ENCODE peak calls at places on chromosomes 4 and X, in seven cellular contexts. R is lower lobe of right lung, A is transverse colon, C is tibial nerve, G is SJSA1, Z is left ventricle myocardium inferior, D is mammary epithelial cell. E is an unnamed sample.
A peak's percentile ranks its signal among the peaks of the same experiment; 100 is the strongest.

GRCh38 chr4:119490335-119490734 is 138.3 kb downstream of the PDE5A start:
- DNase-seq in R (no peak), A (peak; percentile 10), C (no peak), G (no peak), Z (no peak), D (no peak), E (no peak)

GRCh38 chr4:150297861-150298474 is 219.7 kb downstream of the DCLK2 start:
- DNase-seq in R (no peak), A (peak; percentile 21), C (peak; percentile 67), G (peak; percentile 40), Z (no peak), D (peak; percentile 43), E (peak; percentile 75)

GRCh38 chr4:83851261-83852084 is 315.6 kb downstream of the GPAT3 start:
- DNase-seq in R (no peak), A (no peak), C (no peak), G (peak; percentile 92), Z (no peak), D (peak; percentile 12), E (no peak)

GRCh38 chrX:7225338-7225737 is 77.4 kb upstream of the PUDP start:
- DNase-seq in R (no peak), A (no peak), C (no peak), G (no peak), Z (no peak), D (no peak), E (no peak)

GRCh38 chr4:39569209-39569608 is 42.0 kb upstream of the UGDH start:
- DNase-seq in R (no peak), A (no peak), C (no peak), G (no peak), Z (no peak), D (no peak), E (no peak)

GRCh38 chr4:149322203-149322602 is 493.4 kb downstream of the IQCM start:
- DNase-seq in R (no peak), A (no peak), C (no peak), G (no peak), Z (no peak), D (no peak), E (no peak)

GRCh38 chrX:11137543-11138139 is 26.5 kb downstream of the HCCS start:
- DNase-seq in R (no peak), A (no peak), C (peak; percentile 75), G (peak; percentile 9), Z (no peak), D (no peak), E (no peak)

GRCh38 chr4:40731792-40732245 is 17.9 kb upstream of the NSUN7 start:
- DNase-seq in R (peak; percentile 59), A (peak; percentile 45), C (peak; percentile 64), G (no peak), Z (peak; percentile 24), D (no peak), E (peak; percentile 42)

GRCh38 chr4:74618659-74619058 is 173.7 kb downstream of the AREG start:
- DNase-seq in R (no peak), A (no peak), C (no peak), G (peak; percentile 3), Z (no peak), D (peak; percentile 72), E (no peak)
- H3K27ac ChIP-seq in R (no peak overlapping the region), A (no peak overlapping the region), C (no peak overlapping the region), G (no peak overlapping the region), Z (no peak overlapping the region), D (peak overlapping the region; percentile 46), E (no peak overlapping the region)

DNA sequence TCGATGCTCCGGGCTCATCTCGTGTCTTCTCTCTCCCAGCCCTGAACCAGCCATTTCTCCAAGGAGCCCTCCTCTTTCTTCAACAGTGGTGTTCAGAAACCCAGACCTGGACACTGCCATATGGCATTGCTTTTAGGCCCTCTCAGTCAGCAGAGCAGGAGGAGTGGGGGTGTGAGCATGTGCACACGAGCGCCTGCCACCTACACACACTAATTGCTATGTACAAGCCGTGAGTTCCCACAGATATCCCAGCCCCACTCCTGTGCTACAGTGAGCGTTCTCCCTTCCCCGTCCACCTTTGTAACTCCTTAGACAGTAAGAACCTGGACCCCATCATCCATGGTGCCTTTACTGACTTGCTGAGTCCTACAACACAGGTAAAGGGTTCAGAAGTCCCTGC is 53.8 kb downstream of the TNIP2 start:
- DNase-seq in R (no peak), A (no peak), C (no peak), G (no peak), Z (no peak), D (no peak), E (no peak)
- H3K36me3 ChIP-seq in R (peaks cover 90% of the 10 kb centered on the region), A (peaks cover 43% of the 10 kb centered on the region), C (no peaks in the 10 kb centered on the region), G (peaks cover 15% of the 10 kb centered on the region), Z (peaks cover 91% of the 10 kb centered on the region), D (peaks cover 23% of the 10 kb centered on the region), E (no peaks in the 10 kb centered on the region)

GRCh38 chr4:25878676-25879075 is 15.9 kb upstream of the SEL1L3 start:
- DNase-seq in R (no peak), A (peak; percentile 26), C (no peak), G (no peak), Z (no peak), D (no peak), E (no peak)

GRCh38 chr4:25879587-25879986 is 16.8 kb upstream of the SEL1L3 start:
- DNase-seq in R (no peak), A (no peak), C (no peak), G (no peak), Z (no peak), D (no peak), E (no peak)

GRCh38 chr4:25879091-25879584 is 16.4 kb upstream of the SEL1L3 start:
- DNase-seq in R (no peak), A (no peak), C (no peak), G (no peak), Z (no peak), D (no peak), E (no peak)

GRCh38 chr4:25881187-25881586 is 18.4 kb upstream of the SEL1L3 start:
- DNase-seq in R (no peak), A (no peak), C (no peak), G (no peak), Z (no peak), D (no peak), E (no peak)

GRCh38 chr4:25879991-25880641 is 17.3 kb upstream of the SEL1L3 start:
- DNase-seq in R (no peak), A (no peak), C (no peak), G (no peak), Z (no peak), D (no peak), E (no peak)
- H3K4me1 ChIP-seq in R (peaks cover 12% of the 10 kb centered on the region), A (no peaks in the 10 kb centered on the region), C (no peaks in the 10 kb centered on the region), G (peaks cover 13% of the 10 kb centered on the region), Z (peaks cover 7% of the 10 kb centered on the region), D (peaks cover 15% of the 10 kb centered on the region), E (no peaks in the 10 kb centered on the region)

DNA sequence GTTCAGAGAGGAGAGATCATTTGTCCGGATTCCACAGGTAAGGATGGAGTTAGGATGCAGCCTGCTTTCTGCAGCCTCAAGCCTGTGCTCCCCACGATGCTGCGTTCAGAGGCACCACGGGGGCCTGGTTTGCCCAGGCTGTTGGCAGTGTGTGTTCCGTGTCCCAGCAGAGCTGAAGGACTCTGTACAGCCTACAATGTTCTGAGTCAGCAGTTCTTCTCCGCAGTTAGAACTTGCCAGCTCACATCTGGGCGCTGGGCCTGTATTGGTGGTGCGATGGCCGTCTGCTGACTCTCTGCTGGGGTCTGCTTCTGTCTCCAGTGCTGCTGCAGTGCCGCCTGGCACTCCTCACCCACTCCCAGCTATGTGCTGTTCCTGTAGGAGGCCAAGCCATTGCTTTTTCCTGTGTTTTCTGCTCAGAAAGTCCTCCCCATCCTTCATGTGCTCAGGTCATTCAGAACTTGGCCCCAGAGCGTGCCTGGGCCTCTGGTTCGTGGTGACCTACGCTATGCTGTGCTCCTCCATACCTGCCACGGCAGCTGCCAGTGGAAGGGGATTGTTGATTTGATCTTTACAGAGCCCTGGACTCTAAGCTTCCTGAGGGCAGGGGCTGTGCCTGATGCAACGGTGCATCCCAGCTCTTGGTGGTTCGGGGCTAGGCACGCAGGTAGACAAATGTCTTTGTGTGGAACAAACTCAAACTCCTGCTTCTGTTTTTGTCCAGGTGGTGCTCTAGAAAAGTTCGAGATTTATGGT is 42.6 kb upstream of the TADA2B start:
- DNase-seq in R (no peak), A (no peak), C (no peak), G (no peak), Z (no peak), D (no peak), E (peak; percentile 69)
- H3K27ac ChIP-seq in R (no peak overlapping the region), A (no peak overlapping the region), C (no peak overlapping the region), G (no peak overlapping the region), Z (no peak overlapping the region), D (no peak overlapping the region), E (no peak overlapping the region)

DNA sequence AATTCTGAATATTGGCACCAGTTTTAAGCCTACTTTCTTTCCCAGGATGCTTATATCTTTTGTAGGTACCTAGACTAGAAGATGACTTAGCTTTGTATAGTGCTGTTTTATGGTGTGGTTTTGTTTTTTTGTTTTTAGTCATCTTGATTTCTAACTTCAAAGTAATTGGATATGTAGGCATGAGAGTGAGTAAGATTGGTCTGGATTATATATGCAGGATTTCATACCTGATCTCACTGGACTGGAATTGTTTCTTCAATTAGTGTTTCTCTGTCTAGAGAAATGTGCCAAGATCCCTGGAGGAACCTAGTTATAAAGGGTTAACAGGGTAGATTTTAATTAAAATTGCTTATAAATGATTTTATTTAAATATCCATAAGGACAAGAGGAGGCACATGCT is 23.1 kb downstream of the NAP1L5 start:
- DNase-seq in R (no peak), A (no peak), C (no peak), G (no peak), Z (no peak), D (peak; percentile 16), E (no peak)
- H3K36me3 ChIP-seq in R (peaks cover 64% of the 10 kb centered on the region), A (no peaks in the 10 kb centered on the region), C (no peaks in the 10 kb centered on the region), G (no peaks in the 10 kb centered on the region), Z (peaks cover 60% of the 10 kb centered on the region), D (peaks cover 12% of the 10 kb centered on the region), E (peaks cover 38% of the 10 kb centered on the region)

GRCh38 chr4:3766207-3766790 is at the start of gene ADRA2C:
- DNase-seq in R (no peak), A (no peak), C (no peak), G (no peak), Z (no peak), D (no peak), E (peak; percentile 38)
- H3K4me1 ChIP-seq in R (peaks cover 3% of the 10 kb centered on the region), A (peaks cover 4% of the 10 kb centered on the region), C (peaks cover 22% of the 10 kb centered on the region), G (no peaks in the 10 kb centered on the region), Z (peaks cover 14% of the 10 kb centered on the region), D (no peaks in the 10 kb centered on the region), E (peaks cover 3% of the 10 kb centered on the region)

DNA sequence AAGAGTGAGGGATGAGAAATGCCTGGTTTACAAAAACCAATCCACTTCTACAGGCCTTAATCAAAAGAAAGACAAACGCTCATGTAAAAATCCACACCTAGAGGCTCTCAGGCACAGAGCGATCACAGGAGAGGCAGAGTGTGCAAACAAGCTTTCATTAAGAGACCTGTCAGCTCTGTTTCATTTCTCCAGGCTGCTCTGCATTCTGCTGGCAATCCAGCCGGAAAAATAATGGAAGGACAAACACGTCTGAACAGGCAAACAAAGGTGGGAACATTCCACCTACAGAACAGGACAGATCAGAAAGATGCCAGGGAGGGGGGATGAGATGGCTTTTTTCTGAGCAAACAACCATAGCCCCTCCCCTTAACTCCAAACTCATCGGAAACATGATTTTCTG is 9.7 kb downstream of the SOD3 start:
- DNase-seq in R (no peak), A (no peak), C (no peak), G (no peak), Z (no peak), D (peak; percentile 29), E (no peak)
- H3K27ac ChIP-seq in R (no peak overlapping the region), A (no peak overlapping the region), C (no peak overlapping the region), G (no peak overlapping the region), Z (no peak overlapping the region), D (no peak overlapping the region), E (no peak overlapping the region)

DNA sequence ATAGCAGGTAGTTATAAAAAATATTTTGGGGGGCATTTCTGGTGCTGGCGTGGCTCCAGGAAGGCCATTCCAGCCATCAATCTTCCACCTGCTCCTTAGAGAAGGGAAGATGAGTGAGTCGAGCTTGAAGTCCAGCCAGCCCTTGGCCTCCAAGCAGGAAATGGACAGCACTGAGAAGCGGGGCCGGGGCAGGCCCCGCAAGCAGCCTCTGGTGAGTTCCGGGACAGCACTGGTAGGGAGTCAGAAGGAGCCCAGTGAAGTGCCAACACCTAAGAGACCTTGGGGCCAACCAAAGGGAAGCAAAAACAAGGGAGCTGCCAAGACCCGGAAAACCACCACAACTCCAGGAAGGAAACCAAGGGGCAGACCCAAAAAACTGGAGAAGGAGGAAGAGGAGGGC is 29.2 kb upstream of the COX18 start:
- DNase-seq in R (no peak), A (no peak), C (no peak), G (no peak), Z (no peak), D (no peak), E (no peak)
- H3K36me3 ChIP-seq in R (peaks cover 85% of the 10 kb centered on the region), A (peaks cover 55% of the 10 kb centered on the region), C (no peaks in the 10 kb centered on the region), G (peaks cover 61% of the 10 kb centered on the region), Z (peaks cover 84% of the 10 kb centered on the region), D (peaks cover 44% of the 10 kb centered on the region), E (peaks cover 73% of the 10 kb centered on the region)